ENCODE peak calls at places on chromosomes 7 and 10, in ten cellular contexts. Y is cardiac muscle cell, W is fibroblast of lung, H is Calu3, F is WTC11, T is HFFc6, P is MCF 10A, B is PC-3, X is mesothelial cell of epicardium, E is heart left ventricle. M is an unnamed sample.

GRCh38 chr10:53886325-53887300 is 914.4 kb downstream of the PCDH15 start:
- DNase-seq in Y (no peak), X (no peak), F (no peak), T (no peak), P (peak; percentile 56), E (no peak), H (no peak), B (peak; percentile 42), W (peak; percentile 80), M (no peak)

GRCh38 chr7:1318661-1319060 is 86.0 kb downstream of the UNCX start:
- DNase-seq in Y (no peak), T (no peak), E (no peak), P (no peak), F (no peak), W (no peak), X (no peak), H (no peak), B (no peak), M (no peak)

GRCh38 chr10:34280599-34281374 is 534.3 kb downstream of the PARD3 start:
- DNase-seq in H (no peak), Y (peak; percentile 96), T (peak; percentile 93), W (peak; percentile 98), E (no peak), F (no peak), P (peak; percentile 99), B (peak; percentile 100), X (no peak), M (no peak)

GRCh38 chr7:112176241-112176640 is 30.0 kb downstream of the DOCK4 start:
- DNase-seq in Y (no peak), T (no peak), F (no peak), W (no peak), E (no peak), X (no peak), H (no peak), P (no peak), B (no peak), M (no peak)

GRCh38 chr10:95221124-95221523 is 27.1 kb downstream of the ACSM6 start:
- DNase-seq in F (peak; percentile 62), H (no peak), E (no peak), W (no peak), B (peak; percentile 78), Y (no peak), P (peak; percentile 38), X (no peak), T (no peak), M (no peak)

GRCh38 chr7:142771353-142771723 is 568 bp downstream of the PRSS2 start:
- DNase-seq in W (no peak), Y (no peak), B (peak; percentile 25), P (peak; percentile 30), F (no peak), H (no peak), X (no peak), T (no peak), E (no peak), M (no peak)

GRCh38 chr7:11516328-11516727 is 315.7 kb downstream of the THSD7A start:
- DNase-seq in E (no peak), X (no peak), Y (no peak), F (no peak), H (no peak), B (no peak), W (no peak), T (no peak), P (no peak), M (no peak)

GRCh38 chr10:61286695-61287094 is 166.5 kb downstream of the TMEM26 start:
- DNase-seq in E (no peak), X (no peak), Y (no peak), B (no peak), W (no peak), H (no peak), P (no peak), F (no peak), T (no peak), M (no peak)

GRCh38 chr7:138889566-138889965 is 91.6 kb upstream of the ATP6V0A4 start:
- DNase-seq in T (peak; percentile 30), X (no peak), P (peak; percentile 54), H (no peak), W (peak; percentile 50), Y (peak; percentile 25), B (peak; percentile 86), F (no peak), E (no peak), M (no peak)

GRCh38 chr7:142459557-142459963 is 201.7 kb upstream of the PRSS58 start:
- DNase-seq in E (no peak), T (peak; percentile 61), W (peak; percentile 90), X (no peak), B (peak; percentile 73), H (peak; percentile 35), F (no peak), Y (peak; percentile 86), P (peak; percentile 82), M (no peak)

GRCh38 chr7:101952355-101953247 is 135.2 kb downstream of the CUX1 start:
- DNase-seq in P (peak; percentile 64), T (peak; percentile 71), B (peak; percentile 84), X (no peak), W (peak; percentile 91), F (no peak), Y (peak; percentile 83), H (peak; percentile 41), E (no peak), M (no peak)

GRCh38 chr7:158185653-158186052 is 402.0 kb downstream of the PTPRN2 start:
- DNase-seq in T (no peak), Y (no peak), H (no peak), W (no peak), X (no peak), B (no peak), P (no peak), E (no peak), F (no peak), M (no peak)

GRCh38 chr10:79047875-79048638 is 20.7 kb upstream of the ZMIZ1 start:
- DNase-seq in P (no peak), E (no peak), T (no peak), B (no peak), Y (no peak), W (no peak), H (no peak), X (no peak), F (no peak), M (no peak)

GRCh38 chr10:130471486-130471885 is 335.3 kb downstream of the GLRX3 start:
- DNase-seq in F (no peak), H (no peak), P (no peak), T (no peak), W (no peak), E (no peak), B (no peak), Y (no peak), X (no peak), M (peak; percentile 18)

GRCh38 chr7:55887786-55888185 is 530 bp downstream of the ZNF713 start:
- DNase-seq in E (no peak), Y (no peak), F (no peak), P (no peak), H (peak; percentile 20), W (peak; percentile 7), B (no peak), T (no peak), X (no peak), M (no peak)

GRCh38 chr7:95608344-95609173 is 12.2 kb upstream of the PDK4 start:
- DNase-seq in T (peak; percentile 89), Y (peak; percentile 100), B (peak; percentile 94), E (peak; percentile 97), W (peak; percentile 100), H (peak; percentile 83), P (peak; percentile 95), F (peak; percentile 62), X (no peak), M (peak; percentile 80)

GRCh38 chr7:117247809-117248208 is 75.0 kb downstream of the WNT2 start:
- DNase-seq in E (no peak), W (no peak), P (no peak), F (no peak), Y (no peak), T (no peak), X (no peak), H (no peak), B (no peak), M (no peak)

GRCh38 chr10:79093658-79094411 is 25.1 kb downstream of the ZMIZ1 start:
- DNase-seq in B (peak; percentile 90), Y (no peak), P (no peak), E (peak; percentile 87), T (no peak), H (peak; percentile 72), F (no peak), X (no peak), W (peak; percentile 96), M (no peak)

GRCh38 chr10:32189400-32190084 is 133.3 kb upstream of the KIF5B start:
- DNase-seq in H (peak; percentile 25), B (peak; percentile 29), Y (peak; percentile 39), E (no peak), P (peak; percentile 17), X (no peak), F (no peak), T (peak; percentile 64), W (peak; percentile 42), M (no peak)
- TF ChIP-seq CTCF in H (no peak), B (no peak), Y (peak; percentile 22), E (no peak), P (no peak), X (peak; percentile 43), F (no peak), T (peak; percentile 62), W (peak; percentile 23), M (peak; percentile 62)

DNA sequence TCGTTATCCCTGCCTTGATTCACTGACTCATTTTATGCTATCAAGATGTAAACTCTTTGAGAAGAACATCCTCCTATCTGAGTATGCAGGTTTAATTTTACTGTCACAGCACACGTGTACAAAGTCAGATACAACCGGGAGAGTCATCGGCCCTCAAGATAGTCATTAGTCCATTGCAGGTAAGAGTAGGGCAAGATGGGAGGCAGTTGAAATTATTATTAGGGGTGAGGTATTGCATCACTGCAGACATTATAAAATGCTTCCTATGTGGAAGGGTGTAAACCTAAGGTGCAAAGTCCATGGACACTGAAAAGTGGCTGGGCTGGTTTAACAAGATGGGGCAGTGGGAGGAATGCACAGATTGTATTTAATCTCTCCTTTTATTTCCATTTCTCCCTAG is 113.7 kb downstream of the ARL4A start:
- DNase-seq in W (no peak), F (no peak), E (no peak), Y (no peak), P (no peak), H (peak; percentile 89), B (peak; percentile 75), T (no peak), X (no peak), M (no peak)
- TF ChIP-seq CTCF in W (no peak), F (no peak), E (no peak), Y (no peak), P (no peak), H (no peak), B (no peak), T (no peak), X (no peak), M (no peak)

DNA sequence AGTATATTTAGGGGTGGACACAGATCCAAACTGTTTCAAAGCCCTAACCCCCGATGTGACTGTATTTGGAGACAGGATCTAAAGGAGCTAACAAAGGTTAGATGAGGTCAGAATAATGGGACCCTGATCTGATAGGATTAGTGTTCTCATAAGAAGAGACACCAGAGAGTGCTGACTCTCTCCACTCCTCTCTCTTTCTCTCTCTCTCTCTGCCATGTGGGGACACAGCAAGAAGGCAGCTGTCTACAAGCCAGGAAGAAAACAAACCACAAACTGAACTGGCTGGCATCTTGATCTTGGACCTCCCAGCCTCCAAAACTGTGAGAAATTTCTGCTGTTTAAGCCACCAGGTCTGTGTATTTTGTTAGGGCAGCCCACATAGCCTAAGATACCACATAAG is 84.7 kb upstream of the KDM7A start:
- DNase-seq in P (no peak), E (no peak), X (no peak), Y (no peak), H (no peak), T (no peak), F (no peak), W (no peak), B (no peak), M (no peak)
- TF ChIP-seq CTCF in P (no peak), E (no peak), X (no peak), Y (no peak), H (no peak), T (no peak), F (no peak), W (no peak), B (no peak), M (no peak)

GRCh38 chr10:5589963-5590511 is 65.3 kb downstream of the CALML3 start:
- DNase-seq in W (peak; percentile 47), Y (peak; percentile 58), F (no peak), B (peak; percentile 64), P (peak; percentile 35), T (peak; percentile 28), X (no peak), H (peak; percentile 19), E (no peak), M (no peak)
- TF ChIP-seq CTCF in W (peak; percentile 30), Y (peak; percentile 39), F (no peak), B (peak; percentile 35), P (no peak), T (peak; percentile 61), X (no peak), H (peak; percentile 24), E (no peak), M (peak; percentile 54)

M was measured in type B pancreatic cell.